ENCODE peak calls at places on chromosomes 16 and 17, in nine cellular contexts. N is chondrocyte; E is Kasumi-1; T is erythroblast; C is activated T-cell treated with anti-CD3 and anti-CD28 coated beads, Interleukin-2, amount 50 U/mL, for 4 hours; B is stomach; L is stimulated activated CD4-positive, alpha-beta T cell treated with anti-CD3 and anti-CD28 coated beads, Interleukin-15, amount 100 ng/mL, for 48 hours; Y is activated CD4-positive, alpha-beta memory T cell treated with anti-CD3 and anti-CD28 coated beads, Interleukin-2, amount 10 ng/mL, durations not matched to agents 7 days and 5 days; J is HFFc6. O is an unnamed sample.

GRCh38 chr16:47236716-47237115 is 93.0 kb upstream of the NETO2 start:
- DNase-seq in N (no peak), E (no peak), T (no peak), C (no peak), B (no peak), L (no peak), Y (no peak), J (no peak), O (no peak)

GRCh38 chr16:50338371-50339231 is 30.2 kb downstream of the BRD7 start:
- DNase-seq in N (no peak), E (no peak), T (peak; percentile 16), C (no peak), B (no peak), L (no peak), Y (peak; percentile 50), J (no peak), O (no peak)

GRCh38 chr16:19717319-19717718 is 708 bp downstream of the KNOP1 start:
- DNase-seq in N (no peak), E (no peak), T (peak; percentile 34), C (no peak), B (no peak), L (no peak), Y (no peak), J (no peak), O (no peak)

GRCh38 chr16:50553731-50554360 is 5.7 kb downstream of the NKD1 start:
- DNase-seq in N (no peak), E (no peak), T (no peak), C (no peak), B (no peak), L (no peak), Y (no peak), J (no peak), O (no peak)

GRCh38 chr16:15601212-15601879 is 41.6 kb downstream of the MARF1 start:
- DNase-seq in N (no peak), E (no peak), T (no peak), C (no peak), B (no peak), L (no peak), Y (no peak), J (no peak), O (no peak)

GRCh38 chr17:18093616-18094408 is 6.1 kb downstream of the DRG2 start:
- DNase-seq in N (no peak), E (peak; percentile 54), T (peak; percentile 89), C (no peak), B (no peak), L (peak; percentile 29), Y (no peak), J (peak; percentile 81), O (no peak)

GRCh38 chr17:80153004-80153403 is 6.1 kb upstream of the EIF4A3 start:
- DNase-seq in N (no peak), E (no peak), T (no peak), C (no peak), B (no peak), L (no peak), Y (no peak), J (no peak), O (no peak)

GRCh38 chr17:59490259-59490658 is 75.2 kb upstream of the DHX40 start:
- DNase-seq in N (no peak), E (no peak), T (no peak), C (no peak), B (no peak), L (no peak), Y (no peak), J (no peak), O (no peak)

GRCh38 chr17:50842506-50843149 is 7.2 kb downstream of the WFIKKN2 start:
- DNase-seq in N (peak; percentile 67), E (no peak), T (no peak), C (no peak), B (no peak), L (no peak), Y (no peak), J (no peak), O (no peak)

GRCh38 chr17:58271532-58271931 is 9.2 kb downstream of the MPO start:
- DNase-seq in N (peak; percentile 86), E (no peak), T (no peak), C (no peak), B (no peak), L (no peak), Y (no peak), J (no peak), O (no peak)

GRCh38 chr16:88815901-88816589 is 4.3 kb upstream of the APRT start:
- DNase-seq in N (no peak), E (peak; percentile 19), T (peak; percentile 59), C (peak; percentile 51), B (peak; percentile 62), L (no peak), Y (peak; percentile 56), J (no peak), O (peak; percentile 66)

GRCh38 chr17:45143767-45144198 is 4.5 kb upstream of the HEXIM1 start:
- DNase-seq in N (peak; percentile 88), E (no peak), T (peak; percentile 60), C (no peak), B (peak; percentile 65), L (no peak), Y (no peak), J (peak; percentile 56), O (peak; percentile 61)

GRCh38 chr17:56314026-56314425 is 160.8 kb downstream of the ANKFN1 start:
- DNase-seq in N (no peak), E (no peak), T (no peak), C (no peak), B (no peak), L (no peak), Y (no peak), J (no peak), O (no peak)

GRCh38 chr17:17034496-17035066 is 7.7 kb upstream of the MPRIP start:
- DNase-seq in N (no peak), E (no peak), T (peak; percentile 41), C (no peak), B (no peak), L (no peak), Y (no peak), J (no peak), O (no peak)

GRCh38 chr17:79171152-79171551 is 96.5 kb downstream of the ENGASE start:
- DNase-seq in N (no peak), E (no peak), T (no peak), C (no peak), B (no peak), L (no peak), Y (no peak), J (no peak), O (no peak)

GRCh38 chr17:45345554-45346254 is 28.9 kb upstream of the MAP3K14 start:
- DNase-seq in N (no peak), E (no peak), T (peak; percentile 62), C (no peak), B (no peak), L (no peak), Y (no peak), J (peak; percentile 80), O (no peak)

GRCh38 chr16:49745434-49745833 is 110.5 kb downstream of the ZNF423 start:
- DNase-seq in N (no peak), E (no peak), T (no peak), C (no peak), B (no peak), L (no peak), Y (no peak), J (no peak), O (no peak)

GRCh38 chr17:2438823-2439222 is 38.0 kb upstream of the MNT start:
- DNase-seq in N (no peak), E (peak; percentile 19), T (no peak), C (no peak), B (no peak), L (no peak), Y (no peak), J (no peak), O (no peak)

GRCh38 chr17:79811036-79811887 is 14.4 kb upstream of the CBX8 start:
- DNase-seq in N (peak; percentile 69), E (peak; percentile 57), T (peak; percentile 61), C (no peak), B (no peak), L (no peak), Y (peak; percentile 46), J (no peak), O (no peak)

GRCh38 chr16:28188085-28188916 is 23.5 kb downstream of the XPO6 start:
- DNase-seq in N (no peak), E (no peak), T (no peak), C (no peak), B (no peak), L (no peak), Y (no peak), J (peak; percentile 43), O (no peak)

GRCh38 chr17:76159157-76159556 is 18.1 kb upstream of the FOXJ1 start:
- DNase-seq in N (no peak), E (no peak), T (no peak), C (no peak), B (no peak), L (no peak), Y (no peak), J (no peak), O (no peak)

GRCh38 chr16:19757026-19757425 is 39.0 kb downstream of the IQCK start:
- DNase-seq in N (no peak), E (no peak), T (no peak), C (no peak), B (no peak), L (no peak), Y (no peak), J (no peak), O (no peak)

GRCh38 chr17:7177210-7177953 is 1.8 kb downstream of the ASGR1 start:
- DNase-seq in N (peak; percentile 85), E (peak; percentile 38), T (peak; percentile 59), C (peak; percentile 58), B (peak; percentile 70), L (peak; percentile 44), Y (peak; percentile 67), J (peak; percentile 42), O (peak; percentile 50)

GRCh38 chr16:83113811-83114210 is 487.0 kb downstream of the CDH13 start:
- DNase-seq in N (no peak), E (no peak), T (no peak), C (no peak), B (no peak), L (no peak), Y (no peak), J (no peak), O (no peak)

GRCh38 chr17:48443712-48444111 is 13.7 kb upstream of the SKAP1 start:
- DNase-seq in N (no peak), E (no peak), T (no peak), C (no peak), B (no peak), L (no peak), Y (no peak), J (no peak), O (no peak)

O was measured in activated B cell treated with CpG ODN at 0.5 μM for 24 hours.